ENCODE peak calls at places on chromosomes 7 and 10, in eight cellular contexts. One of them, this sample, is unnamed.

GRCh38 chr10:119680050-119680449 is 28.9 kb downstream of the BAG3 start:
- DNase-seq in pons: no peak
- DNase-seq in gastrocnemius medialis: no peak
- DNase-seq in left ventricle myocardium inferior: no peak
- DNase-seq in T-helper 2 cell: no peak
- DNase-seq in AG09309: peak
- DNase-seq in brain microvascular endothelial cell: peak
- DNase-seq in CD8-positive, alpha-beta memory T cell: no peak
- DNase-seq in this sample: peak

GRCh38 chr7:117837841-117838240 is 35.4 kb downstream of the CTTNBP2 start:
- DNase-seq in pons: no peak
- DNase-seq in brain microvascular endothelial cell: no peak
- DNase-seq in left ventricle myocardium inferior: no peak
- DNase-seq in AG09309: no peak
- DNase-seq in T-helper 2 cell: no peak
- DNase-seq in CD8-positive, alpha-beta memory T cell: no peak
- DNase-seq in gastrocnemius medialis: no peak
- DNase-seq in this sample: no peak

GRCh38 chr7:47783456-47784240 is 164.6 kb downstream of the PKD1L1 start:
- DNase-seq in T-helper 2 cell: no peak
- DNase-seq in gastrocnemius medialis: no peak
- DNase-seq in AG09309: peak
- DNase-seq in left ventricle myocardium inferior: no peak
- DNase-seq in pons: peak
- DNase-seq in brain microvascular endothelial cell: peak
- DNase-seq in CD8-positive, alpha-beta memory T cell: no peak
- DNase-seq in this sample: peak

GRCh38 chr10:129373718-129374117 is 93.3 kb upstream of the MGMT start:
- DNase-seq in AG09309: no peak
- DNase-seq in brain microvascular endothelial cell: no peak
- DNase-seq in gastrocnemius medialis: no peak
- DNase-seq in pons: no peak
- DNase-seq in left ventricle myocardium inferior: no peak
- DNase-seq in T-helper 2 cell: no peak
- DNase-seq in CD8-positive, alpha-beta memory T cell: no peak
- DNase-seq in this sample: no peak

GRCh38 chr7:28062197-28062988 is 118.2 kb downstream of the JAZF1 start:
- DNase-seq in left ventricle myocardium inferior: peak
- DNase-seq in CD8-positive, alpha-beta memory T cell: no peak
- DNase-seq in AG09309: no peak
- DNase-seq in T-helper 2 cell: no peak
- DNase-seq in gastrocnemius medialis: peak
- DNase-seq in pons: peak
- DNase-seq in brain microvascular endothelial cell: peak
- DNase-seq in this sample: peak

GRCh38 chr10:59006511-59007306 is 169.7 kb upstream of the PHYHIPL start:
- DNase-seq in pons: no peak
- DNase-seq in left ventricle myocardium inferior: no peak
- DNase-seq in gastrocnemius medialis: peak
- DNase-seq in CD8-positive, alpha-beta memory T cell: no peak
- DNase-seq in AG09309: peak
- DNase-seq in T-helper 2 cell: no peak
- DNase-seq in brain microvascular endothelial cell: peak
- DNase-seq in this sample: peak

GRCh38 chr7:98968621-98969020 is 90.3 kb downstream of the TRRAP start:
- DNase-seq in gastrocnemius medialis: no peak
- DNase-seq in pons: no peak
- DNase-seq in T-helper 2 cell: no peak
- DNase-seq in left ventricle myocardium inferior: no peak
- DNase-seq in CD8-positive, alpha-beta memory T cell: no peak
- DNase-seq in AG09309: no peak
- DNase-seq in brain microvascular endothelial cell: no peak
- DNase-seq in this sample: no peak

GRCh38 chr7:137652721-137653120 is 194.1 kb downstream of the DGKI start:
- DNase-seq in AG09309: no peak
- DNase-seq in left ventricle myocardium inferior: no peak
- DNase-seq in pons: no peak
- DNase-seq in T-helper 2 cell: no peak
- DNase-seq in gastrocnemius medialis: no peak
- DNase-seq in CD8-positive, alpha-beta memory T cell: no peak
- DNase-seq in brain microvascular endothelial cell: peak
- DNase-seq in this sample: no peak

GRCh38 chr7:86012955-86013354 is 630.8 kb upstream of the GRM3 start:
- DNase-seq in AG09309: no peak
- DNase-seq in gastrocnemius medialis: no peak
- DNase-seq in T-helper 2 cell: no peak
- DNase-seq in pons: no peak
- DNase-seq in CD8-positive, alpha-beta memory T cell: no peak
- DNase-seq in brain microvascular endothelial cell: no peak
- DNase-seq in left ventricle myocardium inferior: no peak
- DNase-seq in this sample: no peak

GRCh38 chr7:75737856-75738603 is 711 bp downstream of the HIP1 start:
- DNase-seq in gastrocnemius medialis: no peak
- DNase-seq in left ventricle myocardium inferior: no peak
- DNase-seq in pons: peak
- DNase-seq in T-helper 2 cell: no peak
- DNase-seq in brain microvascular endothelial cell: no peak
- DNase-seq in AG09309: no peak
- DNase-seq in CD8-positive, alpha-beta memory T cell: no peak
- DNase-seq in this sample: no peak